ENCODE peak calls at places on chromosomes 2 and 18, in four cellular contexts. J is RWPE1; F is nephron progenitor cell; A is CD8-positive, alpha-beta T cell. S is an unnamed sample.

GRCh38 chr2:11140492-11140891 is 14.8 kb upstream of the SLC66A3 start:
- DNase-seq in J (no peak), F (no peak), A (no peak), S (no peak)

GRCh38 chr2:214126135-214126534 is 284.7 kb upstream of the VWC2L start:
- DNase-seq in J (peak; percentile 24), F (no peak), A (no peak), S (peak; percentile 21)

GRCh38 chr2:43083278-43083677 is 143.1 kb downstream of the ZFP36L2 start:
- DNase-seq in J (no peak), F (no peak), A (no peak), S (no peak)

GRCh38 chr2:235689427-235689853 is 195.6 kb downstream of the AGAP1 start:
- DNase-seq in J (no peak), F (no peak), A (no peak), S (no peak)

GRCh38 chr2:233593201-233593600 is 24.2 kb upstream of the UGT1A8 start:
- DNase-seq in J (no peak), F (no peak), A (no peak), S (no peak)

GRCh38 chr2:165224941-165225340 is 14.3 kb upstream of the SCN2A start:
- DNase-seq in J (no peak), F (no peak), A (no peak), S (no peak)

GRCh38 chr2:228180126-228181097 is 1.1 kb downstream of the SPHKAP start:
- DNase-seq in J (no peak), F (peak; percentile 20), A (no peak), S (peak; percentile 73)

GRCh38 chr18:48408111-48408726 is 964 bp downstream of the ZBTB7C start:
- DNase-seq in J (no peak), F (peak; percentile 37), A (no peak), S (peak; percentile 36)

GRCh38 chr2:203648273-203648672 is 58.2 kb upstream of the CD28 start:
- DNase-seq in J (no peak), F (no peak), A (no peak), S (no peak)

GRCh38 chr2:11090158-11090557 is 65.1 kb upstream of the SLC66A3 start:
- DNase-seq in J (no peak), F (no peak), A (no peak), S (no peak)

GRCh38 chr2:227143895-227144294 is 20.1 kb downstream of the COL4A4 start:
- DNase-seq in J (no peak), F (no peak), A (no peak), S (no peak)

GRCh38 chr2:30915485-30915884 is 108.2 kb upstream of the CAPN13 start:
- DNase-seq in J (no peak), F (peak; percentile 41), A (no peak), S (peak; percentile 74)

GRCh38 chr2:147231607-147232006 is 613.2 kb upstream of the ACVR2A start:
- DNase-seq in J (no peak), F (no peak), A (no peak), S (no peak)

GRCh38 chr2:121019756-121020155 is 265.2 kb downstream of the TFCP2L1 start:
- DNase-seq in J (no peak), F (no peak), A (no peak), S (no peak)

GRCh38 chr2:48601349-48601748 is 16.3 kb upstream of the GTF2A1L start:
- DNase-seq in J (peak; percentile 13), F (peak; percentile 22), A (no peak), S (peak; percentile 79)

GRCh38 chr2:9702604-9703084 is 71.8 kb upstream of the YWHAQ start:
- DNase-seq in J (no peak), F (no peak), A (no peak), S (no peak)

GRCh38 chr2:198203306-198203705 is 398.9 kb downstream of the PLCL1 start:
- DNase-seq in J (no peak), F (no peak), A (no peak), S (no peak)

GRCh38 chr2:236672606-236673005 is 103.0 kb downstream of the ACKR3 start:
- DNase-seq in J (no peak), F (no peak), A (no peak), S (no peak)

GRCh38 chr2:121360566-121361300 is 75.7 kb upstream of the TFCP2L1 start:
- DNase-seq in J (peak; percentile 89), F (no peak), A (no peak), S (no peak)

GRCh38 chr2:181991171-181991885 is 5.7 kb downstream of the PPP1R1C start:
- DNase-seq in J (no peak), F (no peak), A (no peak), S (no peak)

GRCh38 chr2:226208726-226209125 is 590.9 kb downstream of the IRS1 start:
- DNase-seq in J (no peak), F (no peak), A (no peak), S (no peak)

GRCh38 chr2:58688813-58689212 is 447.7 kb upstream of the FANCL start:
- DNase-seq in J (no peak), F (no peak), A (no peak), S (no peak)